ENCODE peak calls at places on chromosomes 4 and X, in six cellular contexts. One of them, this sample, is unnamed.
A peak's percentile ranks its signal among the peaks of the same experiment; 100 is the strongest.

GRCh38 chrX:1518512-1518911 is 18.5 kb downstream of the P2RY8 start:
- DNase-seq in transverse colon: no peak
- DNase-seq in thyroid gland: no peak
- DNase-seq in IMR-90: no peak
- DNase-seq in ovary: no peak
- DNase-seq in spleen: no peak
- DNase-seq in this sample: no peak

GRCh38 chr4:90234916-90235547 is 107.8 kb downstream of the CCSER1 start:
- DNase-seq in transverse colon: no peak
- DNase-seq in thyroid gland: no peak
- DNase-seq in IMR-90: no peak
- DNase-seq in ovary: no peak
- DNase-seq in spleen: no peak
- DNase-seq in this sample: peak; percentile 51

GRCh38 chr4:19319607-19320006 is 932.1 kb upstream of the SLIT2 start:
- DNase-seq in transverse colon: no peak
- DNase-seq in thyroid gland: no peak
- DNase-seq in IMR-90: no peak
- DNase-seq in ovary: no peak
- DNase-seq in spleen: no peak
- DNase-seq in this sample: no peak

GRCh38 chrX:1836683-1837082 is 221.8 kb downstream of the ASMT start:
- DNase-seq in transverse colon: no peak
- DNase-seq in thyroid gland: no peak
- DNase-seq in IMR-90: no peak
- DNase-seq in ovary: no peak
- DNase-seq in spleen: no peak
- DNase-seq in this sample: no peak

GRCh38 chr4:60422440-60422839 is 777.7 kb upstream of the ADGRL3 start:
- DNase-seq in transverse colon: no peak
- DNase-seq in thyroid gland: no peak
- DNase-seq in IMR-90: no peak
- DNase-seq in ovary: no peak
- DNase-seq in spleen: no peak
- DNase-seq in this sample: no peak

GRCh38 chr4:1384675-1385372 is 21.4 kb downstream of the NKX1-1 start:
- DNase-seq in transverse colon: no peak
- DNase-seq in thyroid gland: no peak
- DNase-seq in IMR-90: no peak
- DNase-seq in ovary: no peak
- DNase-seq in spleen: peak; percentile 62
- DNase-seq in this sample: peak; percentile 23

GRCh38 chrX:53089224-53089842 is 4.6 kb upstream of the KANTR start:
- DNase-seq in transverse colon: peak; percentile 65
- DNase-seq in thyroid gland: peak; percentile 55
- DNase-seq in IMR-90: peak; percentile 68
- DNase-seq in ovary: peak; percentile 53
- DNase-seq in spleen: peak; percentile 60
- DNase-seq in this sample: peak; percentile 43

GRCh38 chr4:122814426-122814825 is 12.2 kb upstream of the FGF2 start:
- DNase-seq in transverse colon: no peak
- DNase-seq in thyroid gland: no peak
- DNase-seq in IMR-90: no peak
- DNase-seq in ovary: no peak
- DNase-seq in spleen: no peak
- DNase-seq in this sample: no peak

GRCh38 chrX:50805316-50805715 is 8.7 kb downstream of the SHROOM4 start:
- DNase-seq in transverse colon: no peak
- DNase-seq in thyroid gland: no peak
- DNase-seq in IMR-90: no peak
- DNase-seq in ovary: no peak
- DNase-seq in spleen: no peak
- DNase-seq in this sample: no peak

GRCh38 chr4:144970597-144970996 is 127.4 kb downstream of the ANAPC10 start:
- DNase-seq in transverse colon: no peak
- DNase-seq in thyroid gland: no peak
- DNase-seq in IMR-90: no peak
- DNase-seq in ovary: no peak
- DNase-seq in spleen: no peak
- DNase-seq in this sample: no peak

GRCh38 chr4:172698256-172698655 is 470.4 kb upstream of the GALNT7 start:
- DNase-seq in transverse colon: no peak
- DNase-seq in thyroid gland: no peak
- DNase-seq in IMR-90: no peak
- DNase-seq in ovary: no peak
- DNase-seq in spleen: no peak
- DNase-seq in this sample: no peak
- TF ChIP-seq POLR2A in transverse colon: no peak
- TF ChIP-seq POLR2A in thyroid gland: no peak
- TF ChIP-seq POLR2A in IMR-90: no peak
- TF ChIP-seq POLR2A in ovary: no peak
- TF ChIP-seq POLR2A in spleen: no peak
- TF ChIP-seq POLR2A in this sample: no peak

GRCh38 chr4:15677507-15677988 is 4.1 kb upstream of the FAM200B start:
- DNase-seq in transverse colon: peak; percentile 39
- DNase-seq in thyroid gland: no peak
- DNase-seq in IMR-90: peak; percentile 48
- DNase-seq in ovary: no peak
- DNase-seq in spleen: no peak
- DNase-seq in this sample: no peak
- H3K4me1 ChIP-seq in transverse colon: peaks cover 4% of the 10 kb centered on the region
- H3K4me1 ChIP-seq in thyroid gland: peaks cover 4% of the 10 kb centered on the region
- H3K4me1 ChIP-seq in IMR-90: peaks cover 6% of the 10 kb centered on the region
- H3K4me1 ChIP-seq in ovary: peaks cover 2% of the 10 kb centered on the region
- H3K4me1 ChIP-seq in spleen: peaks cover 84% of the 10 kb centered on the region
- H3K4me1 ChIP-seq in this sample: peaks cover 6% of the 10 kb centered on the region

GRCh38 chrX:48541140-48541814 is 1.8 kb downstream of the TBC1D25 start:
- DNase-seq in transverse colon: no peak
- DNase-seq in thyroid gland: no peak
- DNase-seq in IMR-90: no peak
- DNase-seq in ovary: no peak
- DNase-seq in spleen: no peak
- DNase-seq in this sample: no peak

GRCh38 chrX:48540480-48540879 is 966 bp downstream of the TBC1D25 start:
- DNase-seq in transverse colon: no peak
- DNase-seq in thyroid gland: no peak
- DNase-seq in IMR-90: no peak
- DNase-seq in ovary: no peak
- DNase-seq in spleen: no peak
- DNase-seq in this sample: no peak

GRCh38 chrX:48540015-48540350 is 469 bp downstream of the TBC1D25 start:
- DNase-seq in transverse colon: peak; percentile 61
- DNase-seq in thyroid gland: no peak
- DNase-seq in IMR-90: peak; percentile 14
- DNase-seq in ovary: no peak
- DNase-seq in spleen: no peak
- DNase-seq in this sample: peak; percentile 17

GRCh38 chrX:48538641-48539344 is 721 bp upstream of the TBC1D25 start:
- DNase-seq in transverse colon: no peak
- DNase-seq in thyroid gland: no peak
- DNase-seq in IMR-90: no peak
- DNase-seq in ovary: peak; percentile 29
- DNase-seq in spleen: peak; percentile 79
- DNase-seq in this sample: no peak

DNA sequence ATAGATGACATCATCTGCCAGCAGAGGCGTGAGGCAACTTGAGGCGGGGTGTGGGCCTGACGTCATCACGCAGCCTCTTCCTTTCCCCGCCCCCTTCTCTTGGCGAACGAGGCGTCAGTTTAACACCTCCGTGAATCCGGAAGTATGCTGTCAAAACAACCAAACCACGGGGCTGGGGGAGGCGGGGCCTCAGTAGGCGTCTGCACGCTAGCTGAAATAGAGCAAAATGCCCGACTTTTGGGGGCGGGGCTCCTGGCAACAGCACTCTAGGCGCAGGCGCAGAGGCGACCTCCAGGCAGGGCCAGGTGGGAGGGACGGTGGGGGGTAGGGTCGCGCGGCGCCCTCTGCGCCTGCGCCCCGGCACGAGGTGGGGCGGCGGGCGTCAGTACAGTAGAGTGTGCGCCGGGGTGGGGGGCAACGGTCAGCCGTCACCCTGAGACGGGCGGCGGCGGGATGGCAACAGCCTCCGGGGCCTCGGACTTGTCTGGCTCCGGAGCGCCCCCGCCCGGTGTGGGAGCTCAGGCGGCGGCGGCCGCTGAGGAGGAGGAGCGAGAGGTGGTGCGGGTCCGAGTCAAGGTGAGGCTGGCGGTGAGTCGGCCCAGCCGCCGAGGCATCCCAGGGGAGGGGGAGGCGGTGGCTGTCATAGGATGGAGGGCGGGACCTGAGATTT is at the start of gene TBC1D25:
- DNase-seq in transverse colon: peak; percentile 98
- DNase-seq in thyroid gland: peak; percentile 98
- DNase-seq in IMR-90: peak; percentile 95
- DNase-seq in ovary: peak; percentile 96
- DNase-seq in spleen: peak; percentile 98
- DNase-seq in this sample: peak; percentile 95
- TF ChIP-seq POLR2A in transverse colon: peak; percentile 74
- TF ChIP-seq POLR2A in thyroid gland: no peak
- TF ChIP-seq POLR2A in IMR-90: peak; percentile 38
- TF ChIP-seq POLR2A in ovary: no peak
- TF ChIP-seq POLR2A in spleen: no peak
- TF ChIP-seq POLR2A in this sample: no peak

GRCh38 chr4:10090467-10091250 is 25.9 kb downstream of the WDR1 start:
- DNase-seq in transverse colon: no peak
- DNase-seq in thyroid gland: no peak
- DNase-seq in IMR-90: no peak
- DNase-seq in ovary: no peak
- DNase-seq in spleen: peak; percentile 70
- DNase-seq in this sample: peak; percentile 54
- H3K4me1 ChIP-seq in transverse colon: peaks cover 53% of the 10 kb centered on the region
- H3K4me1 ChIP-seq in thyroid gland: peaks cover 53% of the 10 kb centered on the region
- H3K4me1 ChIP-seq in IMR-90: peaks cover 30% of the 10 kb centered on the region
- H3K4me1 ChIP-seq in ovary: peaks cover 18% of the 10 kb centered on the region
- H3K4me1 ChIP-seq in spleen: peaks cover 70% of the 10 kb centered on the region
- H3K4me1 ChIP-seq in this sample: peaks cover 64% of the 10 kb centered on the region

GRCh38 chr4:183097251-183098079 is 1.6 kb upstream of the WWC2 start:
- DNase-seq in transverse colon: peak; percentile 11
- DNase-seq in thyroid gland: no peak
- DNase-seq in IMR-90: no peak
- DNase-seq in ovary: peak; percentile 43
- DNase-seq in spleen: peak; percentile 79
- DNase-seq in this sample: peak; percentile 32

GRCh38 chr4:183099537-183100297 is 660 bp downstream of the WWC2 start:
- DNase-seq in transverse colon: no peak
- DNase-seq in thyroid gland: peak; percentile 57
- DNase-seq in IMR-90: no peak
- DNase-seq in ovary: peak; percentile 68
- DNase-seq in spleen: peak; percentile 80
- DNase-seq in this sample: peak; percentile 46

GRCh38 chr4:183098080-183098722 is 856 bp upstream of the WWC2 start:
- DNase-seq in transverse colon: peak; percentile 43
- DNase-seq in thyroid gland: peak; percentile 59
- DNase-seq in IMR-90: peak; percentile 50
- DNase-seq in ovary: peak; percentile 75
- DNase-seq in spleen: peak; percentile 88
- DNase-seq in this sample: peak; percentile 75

GRCh38 chr4:183100298-183100599 is 1.2 kb downstream of the WWC2 start:
- DNase-seq in transverse colon: no peak
- DNase-seq in thyroid gland: no peak
- DNase-seq in IMR-90: no peak
- DNase-seq in ovary: no peak
- DNase-seq in spleen: no peak
- DNase-seq in this sample: no peak

GRCh38 chr4:183098723-183099536 is at the start of gene WWC2:
- DNase-seq in transverse colon: peak; percentile 84
- DNase-seq in thyroid gland: peak; percentile 94
- DNase-seq in IMR-90: peak; percentile 92
- DNase-seq in ovary: peak; percentile 89
- DNase-seq in spleen: peak; percentile 92
- DNase-seq in this sample: peak; percentile 91
- TF ChIP-seq POLR2A in transverse colon: peak; percentile 19
- TF ChIP-seq POLR2A in thyroid gland: peak; percentile 39
- TF ChIP-seq POLR2A in IMR-90: peak; percentile 68
- TF ChIP-seq POLR2A in ovary: peak; percentile 78
- TF ChIP-seq POLR2A in spleen: peak; percentile 7
- TF ChIP-seq POLR2A in this sample: peak; percentile 23

DNA sequence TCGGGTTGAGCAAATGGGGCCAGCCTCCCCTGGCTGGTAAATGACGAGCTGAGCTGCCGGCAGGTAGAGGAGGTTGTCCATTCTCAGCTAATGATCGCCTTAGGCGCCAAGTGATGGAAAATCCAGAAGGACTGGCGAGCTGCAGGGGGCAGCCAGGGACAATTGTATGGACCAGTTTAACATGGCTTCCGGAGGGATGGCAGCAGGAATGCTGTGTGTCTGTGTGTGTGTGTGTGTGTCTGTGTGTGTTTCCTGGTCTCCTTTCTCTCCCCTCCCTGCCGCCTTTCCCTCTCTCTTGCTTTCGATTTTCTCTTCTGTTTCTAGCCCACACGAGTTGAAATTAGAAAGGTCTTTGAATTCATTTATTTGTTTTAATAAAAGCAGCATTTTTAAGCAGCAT is 45.2 kb upstream of the BCOR start:
- DNase-seq in transverse colon: no peak
- DNase-seq in thyroid gland: no peak
- DNase-seq in IMR-90: no peak
- DNase-seq in ovary: no peak
- DNase-seq in spleen: no peak
- DNase-seq in this sample: no peak
- H3K4me1 ChIP-seq in transverse colon: peaks cover 26% of the 10 kb centered on the region
- H3K4me1 ChIP-seq in thyroid gland: peaks cover 29% of the 10 kb centered on the region
- H3K4me1 ChIP-seq in IMR-90: peaks cover 3% of the 10 kb centered on the region
- H3K4me1 ChIP-seq in ovary: peaks cover 8% of the 10 kb centered on the region
- H3K4me1 ChIP-seq in spleen: peaks cover 41% of the 10 kb centered on the region
- H3K4me1 ChIP-seq in this sample: peaks cover 8% of the 10 kb centered on the region

DNA sequence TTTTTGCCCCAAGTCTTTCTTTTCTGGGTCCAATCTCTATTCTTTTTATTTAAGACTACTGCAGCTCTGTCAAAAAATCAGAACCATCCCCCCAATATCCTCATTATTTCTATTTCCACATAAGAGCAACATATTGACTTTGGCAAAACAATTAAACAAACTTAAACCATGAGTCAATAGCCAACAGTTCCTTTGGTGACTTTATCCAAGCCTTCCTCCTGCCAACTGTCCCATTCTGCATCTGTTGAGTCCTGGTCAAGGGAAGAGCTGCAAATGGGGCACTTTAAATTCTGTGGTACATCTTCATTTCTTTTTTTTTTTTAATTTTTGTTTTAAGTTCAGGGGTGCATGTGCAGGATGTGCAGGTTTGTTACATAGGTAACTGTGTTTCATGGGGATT is 1875.0 kb upstream of the PCDH7 start:
- DNase-seq in transverse colon: no peak
- DNase-seq in thyroid gland: no peak
- DNase-seq in IMR-90: no peak
- DNase-seq in ovary: no peak
- DNase-seq in spleen: no peak
- DNase-seq in this sample: no peak
- TF ChIP-seq POLR2A in transverse colon: no peak
- TF ChIP-seq POLR2A in thyroid gland: no peak
- TF ChIP-seq POLR2A in IMR-90: no peak
- TF ChIP-seq POLR2A in ovary: no peak
- TF ChIP-seq POLR2A in spleen: no peak
- TF ChIP-seq POLR2A in this sample: no peak

DNA sequence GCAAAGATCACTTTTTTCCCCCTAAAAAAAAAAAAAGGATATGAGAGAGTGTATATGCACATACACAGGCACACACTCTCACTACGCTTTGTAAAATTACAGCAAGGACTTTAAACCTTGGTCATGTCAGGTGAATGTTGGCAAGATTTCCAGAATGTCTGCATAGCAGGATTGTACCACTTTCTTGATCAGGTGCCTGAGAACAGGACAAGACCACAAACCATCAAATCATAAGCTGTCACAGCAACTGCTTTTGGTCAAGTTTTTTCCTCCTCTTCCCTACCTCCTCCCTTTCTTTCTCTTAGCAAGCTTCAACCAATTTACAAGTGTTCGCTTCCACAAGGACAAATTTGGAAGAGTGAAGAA is 15.3 kb downstream of the PPARGC1A start:
- DNase-seq in transverse colon: no peak
- DNase-seq in thyroid gland: no peak
- DNase-seq in IMR-90: no peak
- DNase-seq in ovary: no peak
- DNase-seq in spleen: no peak
- DNase-seq in this sample: no peak
- H3K4me1 ChIP-seq in transverse colon: peaks cover 35% of the 10 kb centered on the region
- H3K4me1 ChIP-seq in thyroid gland: peaks cover 20% of the 10 kb centered on the region
- H3K4me1 ChIP-seq in IMR-90: no peaks in the 10 kb centered on the region
- H3K4me1 ChIP-seq in ovary: no peaks in the 10 kb centered on the region
- H3K4me1 ChIP-seq in spleen: no peaks in the 10 kb centered on the region
- H3K4me1 ChIP-seq in this sample: no peaks in the 10 kb centered on the region

This sample was measured in heart left ventricle.